ENCODE peak calls at places on chromosome 11, in ten cellular contexts. R, B, N, I, E, Y, M, T, Z and O are unnamed samples.
A peak's percentile ranks its signal among the peaks of the same experiment; 100 is the strongest.

GRCh38 chr11:29962243-29962642 is 54.6 kb downstream of the KCNA4 start:
- DNase-seq in R (no peak), B (no peak), N (no peak), I (no peak), E (peak; percentile 78), Y (no peak), M (no peak), T (no peak), Z (no peak), O (no peak)

GRCh38 chr11:21511835-21512440 is 680.9 kb upstream of the ANO5 start:
- DNase-seq in R (peak; percentile 53), B (no peak), N (peak; percentile 67), I (peak; percentile 73), E (peak; percentile 88), Y (peak; percentile 33), M (no peak), T (no peak), Z (no peak), O (no peak)

GRCh38 chr11:69035959-69036340 is 12.8 kb upstream of the TPCN2 start:
- DNase-seq in R (peak; percentile 70), B (peak; percentile 61), N (no peak), I (no peak), E (no peak), Y (no peak), M (no peak), T (no peak), Z (no peak), O (no peak)

GRCh38 chr11:111633756-111634362 is 31.6 kb downstream of the SIK2 start:
- DNase-seq in R (no peak), B (no peak), N (no peak), I (no peak), E (no peak), Y (no peak), M (no peak), T (no peak), Z (no peak), O (no peak)

GRCh38 chr11:79940976-79941735 is 500.3 kb upstream of the TENM4 start:
- DNase-seq in R (no peak), B (no peak), N (no peak), I (no peak), E (no peak), Y (no peak), M (no peak), T (no peak), Z (no peak), O (no peak)

GRCh38 chr11:63805844-63806415 is 7.3 kb upstream of the SPINDOC start:
- DNase-seq in R (no peak), B (no peak), N (no peak), I (no peak), E (no peak), Y (no peak), M (no peak), T (no peak), Z (no peak), O (no peak)

GRCh38 chr11:119337581-119338317 is 2.9 kb downstream of the C1QTNF5 start:
- DNase-seq in R (no peak), B (no peak), N (no peak), I (no peak), E (peak; percentile 71), Y (no peak), M (no peak), T (peak; percentile 43), Z (no peak), O (no peak)

GRCh38 chr11:36928621-36929020 is 330.6 kb upstream of the RAG2 start:
- DNase-seq in R (no peak), B (no peak), N (no peak), I (no peak), E (no peak), Y (no peak), M (no peak), T (no peak), Z (no peak), O (no peak)

GRCh38 chr11:69674267-69674885 is 777 bp downstream of the LTO1 start:
- DNase-seq in R (peak; percentile 64), B (no peak), N (no peak), I (no peak), E (no peak), Y (peak; percentile 52), M (no peak), T (peak; percentile 72), Z (peak; percentile 17), O (no peak)

GRCh38 chr11:34075178-34075820 is 23.8 kb downstream of the CAPRIN1 start:
- DNase-seq in R (no peak), B (no peak), N (no peak), I (no peak), E (no peak), Y (peak; percentile 47), M (no peak), T (no peak), Z (no peak), O (no peak)

GRCh38 chr11:18594999-18595749 is 4.4 kb upstream of the MISFA start:
- DNase-seq in R (no peak), B (no peak), N (no peak), I (no peak), E (no peak), Y (no peak), M (no peak), T (no peak), Z (no peak), O (no peak)

GRCh38 chr11:108500721-108501120 is 2.5 kb upstream of the POGLUT3 start:
- DNase-seq in R (no peak), B (no peak), N (no peak), I (no peak), E (no peak), Y (no peak), M (no peak), T (no peak), Z (no peak), O (no peak)

GRCh38 chr11:31780078-31780971 is 30.8 kb downstream of the PAX6 start:
- DNase-seq in R (no peak), B (no peak), N (no peak), I (no peak), E (no peak), Y (no peak), M (no peak), T (no peak), Z (no peak), O (no peak)

GRCh38 chr11:65417702-65418430 is 4.7 kb upstream of the NEAT1 start:
- DNase-seq in R (peak; percentile 90), B (peak; percentile 67), N (peak; percentile 48), I (no peak), E (no peak), Y (no peak), M (no peak), T (no peak), Z (peak; percentile 31), O (no peak)

GRCh38 chr11:25943777-25944661 is 387.9 kb upstream of the ANO3 start:
- DNase-seq in R (no peak), B (no peak), N (no peak), I (no peak), E (no peak), Y (no peak), M (no peak), T (no peak), Z (no peak), O (no peak)

GRCh38 chr11:111918390-111919256 is at the start of gene C11orf52:
- DNase-seq in R (peak; percentile 81), B (peak; percentile 55), N (peak; percentile 93), I (no peak), E (peak; percentile 80), Y (peak; percentile 85), M (no peak), T (no peak), Z (no peak), O (no peak)

GRCh38 chr11:94803491-94803890 is 35.3 kb downstream of the AMOTL1 start:
- DNase-seq in R (no peak), B (no peak), N (no peak), I (no peak), E (no peak), Y (no peak), M (no peak), T (no peak), Z (no peak), O (no peak)

GRCh38 chr11:83292709-83293435 is 6.7 kb upstream of the CCDC90B start:
- DNase-seq in R (no peak), B (no peak), N (peak; percentile 38), I (no peak), E (no peak), Y (peak; percentile 56), M (no peak), T (peak; percentile 66), Z (no peak), O (peak; percentile 51)

GRCh38 chr11:61148016-61148640 is 13.1 kb downstream of the VPS37C start:
- DNase-seq in R (no peak), B (no peak), N (peak; percentile 61), I (no peak), E (no peak), Y (no peak), M (no peak), T (no peak), Z (no peak), O (no peak)

GRCh38 chr11:13166036-13166435 is 111.6 kb upstream of the BMAL1 start:
- DNase-seq in R (no peak), B (no peak), N (no peak), I (no peak), E (no peak), Y (no peak), M (no peak), T (no peak), Z (no peak), O (no peak)

GRCh38 chr11:60872952-60873524 is 5.7 kb downstream of the ZP1 start:
- DNase-seq in R (peak; percentile 66), B (no peak), N (no peak), I (no peak), E (peak; percentile 54), Y (no peak), M (no peak), T (no peak), Z (no peak), O (no peak)

GRCh38 chr11:102974552-102975280 is 19.2 kb upstream of the MMP13 start:
- DNase-seq in R (no peak), B (no peak), N (peak; percentile 12), I (no peak), E (no peak), Y (peak; percentile 51), M (no peak), T (no peak), Z (no peak), O (no peak)

GRCh38 chr11:42827845-42828244 is 484.0 kb upstream of the API5 start:
- DNase-seq in R (no peak), B (no peak), N (no peak), I (no peak), E (no peak), Y (no peak), M (no peak), T (no peak), Z (no peak), O (no peak)

GRCh38 chr11:10348650-10349280 is 43.9 kb downstream of the ADM start:
- DNase-seq in R (no peak), B (no peak), N (no peak), I (no peak), E (no peak), Y (no peak), M (no peak), T (no peak), Z (no peak), O (no peak)

GRCh38 chr11:74681686-74682651 is 49.3 kb downstream of the CHRDL2 start:
- DNase-seq in R (peak; percentile 85), B (no peak), N (peak; percentile 65), I (no peak), E (no peak), Y (no peak), M (no peak), T (no peak), Z (no peak), O (peak; percentile 21)

GRCh38 chr11:62497132-62497915 is 49.3 kb downstream of the AHNAK start:
- DNase-seq in R (no peak), B (no peak), N (no peak), I (no peak), E (peak; percentile 43), Y (peak; percentile 58), M (no peak), T (no peak), Z (no peak), O (no peak)

GRCh38 chr11:89487016-89487415 is 4.2 kb downstream of the NOX4 start:
- DNase-seq in R (no peak), B (no peak), N (no peak), I (no peak), E (no peak), Y (no peak), M (no peak), T (no peak), Z (no peak), O (no peak)

GRCh38 chr11:45208135-45208534 is 61.7 kb downstream of the PRDM11 start:
- DNase-seq in R (no peak), B (no peak), N (no peak), I (no peak), E (no peak), Y (no peak), M (no peak), T (no peak), Z (no peak), O (no peak)